ENCODE peak calls at places on chromosome 2, in six cellular contexts. N, J, M, Q, X and C are unnamed samples.

GRCh38 chr2:7567646-7568045 is 650.4 kb downstream of the RNF144A start:
- DNase-seq in M (no peak), X (no peak), J (peak; percentile 94), N (no peak), Q (no peak), C (no peak)

GRCh38 chr2:1816414-1816911 is 72.1 kb upstream of the PXDN start:
- DNase-seq in M (no peak), J (no peak), N (no peak), X (no peak), Q (peak; percentile 79), C (no peak)

GRCh38 chr2:241857041-241857541 is 1.6 kb downstream of the PDCD1 start:
- DNase-seq in Q (no peak), M (no peak), N (peak; percentile 33), X (no peak), J (no peak), C (no peak)

GRCh38 chr2:123916512-123916911 is 108.6 kb upstream of the CNTNAP5 start:
- DNase-seq in M (no peak), N (peak; percentile 48), J (no peak), X (no peak), Q (no peak), C (no peak)

GRCh38 chr2:20356042-20356441 is 5.4 kb upstream of the PUM2 start:
- DNase-seq in J (no peak), N (no peak), M (no peak), X (peak; percentile 78), Q (peak; percentile 65), C (no peak)

GRCh38 chr2:61726456-61727209 is 127.2 kb downstream of the FAM161A start:
- DNase-seq in J (no peak), M (no peak), X (no peak), Q (peak; percentile 49), N (no peak), C (no peak)

GRCh38 chr2:24438106-24438505 is 52.9 kb upstream of the NCOA1 start:
- DNase-seq in J (no peak), Q (peak; percentile 21), X (no peak), N (no peak), M (no peak), C (no peak)

GRCh38 chr2:122523143-122523542 is 767.7 kb downstream of the TSN start:
- DNase-seq in N (no peak), Q (no peak), X (no peak), J (no peak), M (no peak), C (no peak)

GRCh38 chr2:67259581-67260347 is 137.4 kb upstream of the ETAA1 start:
- DNase-seq in M (no peak), Q (peak; percentile 95), X (peak; percentile 86), N (peak; percentile 49), J (no peak), C (peak; percentile 33)

GRCh38 chr2:111142101-111142500 is 21.4 kb downstream of the BCL2L11 start:
- DNase-seq in N (no peak), X (no peak), M (no peak), J (no peak), Q (no peak), C (no peak)

GRCh38 chr2:142128105-142128504 is 2.7 kb downstream of the LRP1B start:
- DNase-seq in X (no peak), Q (no peak), J (no peak), N (no peak), M (no peak), C (no peak)

GRCh38 chr2:118492335-118492734 is 355.1 kb downstream of the EN1 start:
- DNase-seq in Q (no peak), N (no peak), J (peak; percentile 2), M (no peak), X (peak; percentile 77), C (peak; percentile 18)

GRCh38 chr2:109129921-109130725 is 1.1 kb downstream of the SH3RF3 start:
- DNase-seq in N (no peak), J (no peak), X (peak; percentile 15), Q (peak; percentile 49), M (peak; percentile 34), C (no peak)

GRCh38 chr2:222248818-222249217 is 50.0 kb downstream of the PAX3 start:
- DNase-seq in X (no peak), J (no peak), N (no peak), Q (no peak), M (no peak), C (no peak)

GRCh38 chr2:133379159-133379558 is 189.1 kb downstream of the NCKAP5 start:
- DNase-seq in X (no peak), N (peak; percentile 15), M (no peak), J (no peak), Q (peak; percentile 73), C (no peak)

GRCh38 chr2:164617466-164617865 is 3.8 kb downstream of the GRB14 start:
- DNase-seq in Q (peak; percentile 51), M (no peak), N (no peak), J (no peak), X (peak; percentile 13), C (no peak)

GRCh38 chr2:168245074-168245825 is 2.1 kb downstream of the STK39 start:
- DNase-seq in N (no peak), Q (peak; percentile 4), X (peak; percentile 60), M (no peak), J (no peak), C (no peak)

GRCh38 chr2:168903888-168904287 is 2.8 kb downstream of the G6PC2 start:
- DNase-seq in M (no peak), Q (no peak), X (no peak), J (no peak), N (no peak), C (no peak)

GRCh38 chr2:19611491-19612332 is 253.3 kb upstream of the OSR1 start:
- DNase-seq in Q (peak; percentile 98), M (no peak), X (peak; percentile 96), N (no peak), J (no peak), C (peak; percentile 47)

GRCh38 chr2:217993055-217993645 is 9.6 kb downstream of the TNS1 start:
- DNase-seq in N (no peak), Q (peak; percentile 59), M (no peak), J (no peak), X (peak; percentile 11), C (no peak)

GRCh38 chr2:202589582-202589949 is 45.2 kb upstream of the FAM117B start:
- DNase-seq in M (peak; percentile 21), J (no peak), X (no peak), N (no peak), Q (no peak), C (no peak)

GRCh38 chr2:202592580-202592979 is 42.2 kb upstream of the FAM117B start:
- DNase-seq in Q (no peak), X (no peak), M (no peak), J (no peak), N (no peak), C (no peak)

GRCh38 chr2:202583709-202584219 is 51.0 kb upstream of the FAM117B start:
- DNase-seq in M (no peak), X (no peak), N (no peak), J (no peak), Q (no peak), C (no peak)

DNA sequence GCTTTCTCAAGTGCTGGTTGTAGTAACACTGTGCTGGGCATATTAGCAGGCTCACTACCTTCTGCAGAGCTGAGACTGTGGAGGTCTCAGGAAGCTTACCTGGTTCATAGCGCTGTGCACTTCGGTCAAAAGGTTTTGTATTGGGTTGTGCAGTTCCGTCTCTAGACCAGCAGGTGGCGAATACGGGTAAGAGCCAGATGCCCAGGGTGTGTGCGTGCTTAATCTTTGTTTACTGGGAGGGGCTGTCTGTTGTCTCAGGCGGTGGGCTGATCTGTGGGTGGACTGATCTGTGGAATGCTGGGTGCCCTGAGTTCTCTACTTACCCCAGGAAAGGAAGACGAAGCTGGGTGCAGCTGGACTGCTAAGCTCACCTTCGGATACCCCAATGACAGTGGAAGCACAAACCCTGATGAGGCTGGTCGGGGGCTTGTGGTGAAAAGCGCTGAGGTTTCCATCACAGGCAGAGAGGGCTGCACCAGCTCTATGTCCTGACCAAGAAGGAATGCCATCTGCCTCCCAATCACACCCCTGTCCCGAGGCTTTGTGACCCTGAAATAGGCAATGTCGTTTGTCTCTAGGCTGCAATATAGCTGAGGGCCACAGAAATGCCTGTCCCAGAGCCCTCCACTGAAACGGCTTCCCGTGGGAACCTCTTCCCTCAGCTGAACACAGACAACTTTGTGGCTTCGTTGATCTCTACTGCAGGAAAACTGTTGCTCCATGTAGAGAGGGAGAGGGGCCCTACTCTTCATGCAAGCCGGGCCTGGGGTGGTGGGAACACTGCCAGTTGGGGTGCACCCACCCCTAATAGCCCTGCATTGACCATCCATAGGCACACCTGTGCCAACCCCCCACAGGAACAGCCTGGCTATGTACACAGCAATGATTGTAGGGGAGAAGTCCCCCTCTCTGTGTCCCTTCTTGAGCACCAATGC is 45.9 kb upstream of the FAM117B start:
- DNase-seq in M (peak; percentile 93), J (peak; percentile 86), X (peak; percentile 89), N (peak; percentile 80), Q (peak; percentile 81), C (peak; percentile 91)
- H3K4me3 ChIP-seq in M (no peak overlapping the region), J (no peak overlapping the region), X (no peak overlapping the region), N (no peak overlapping the region), Q (peak overlapping the region; percentile 50), C (no peak overlapping the region)

DNA sequence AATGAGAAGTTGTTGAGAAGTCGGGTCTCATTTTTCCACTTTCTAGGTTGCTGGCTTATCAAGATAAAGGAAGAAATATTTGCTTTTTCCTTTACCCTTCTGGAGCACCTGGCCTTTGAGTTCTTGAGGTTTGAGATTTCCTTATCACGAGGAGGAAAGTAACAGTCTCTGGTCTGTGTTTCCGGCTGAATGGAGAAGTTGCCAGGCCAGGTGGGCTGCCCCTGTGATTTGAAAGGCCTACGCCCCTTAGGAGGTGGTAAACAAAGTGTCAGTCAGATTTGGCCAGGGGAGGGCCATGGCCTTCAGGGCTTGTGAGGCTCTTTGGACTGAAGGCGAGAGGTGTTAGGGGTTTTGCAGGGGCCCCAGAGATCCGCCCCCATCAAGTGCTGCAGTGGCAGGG is 156.7 kb upstream of the HAAO start:
- DNase-seq in N (no peak), J (peak; percentile 85), M (no peak), Q (no peak), X (no peak), C (no peak)
- TF ChIP-seq EZH2phosphoT487 in N (no peak), J (no peak), M (no peak), Q (no peak), X (no peak), C (no peak)

GRCh38 chr2:177260398-177260797 is 4.1 kb downstream of the NFE2L2 start:
- DNase-seq in X (no peak), Q (no peak), N (no peak), J (no peak), M (no peak), C (no peak)
- H3K4me3 ChIP-seq in X (no peak overlapping the region), Q (peak overlapping the region; percentile 94), N (no peak overlapping the region), J (no peak overlapping the region), M (no peak overlapping the region), C (no peak overlapping the region)

GRCh38 chr2:48423376-48423775 is 106.6 kb upstream of the STON1 start:
- DNase-seq in X (peak; percentile 87), J (no peak), M (no peak), Q (peak; percentile 96), N (no peak), C (no peak)
- TF ChIP-seq EZH2phosphoT487 in X (no peak), J (no peak), M (no peak), Q (no peak), N (no peak), C (no peak)

GRCh38 chr2:39368376-39368775 is 68.7 kb downstream of the MAP4K3 start:
- DNase-seq in X (no peak), N (no peak), J (no peak), M (no peak), Q (no peak), C (no peak)
- H3K4me3 ChIP-seq in X (no peak overlapping the region), N (no peak overlapping the region), J (no peak overlapping the region), M (no peak overlapping the region), Q (no peak overlapping the region), C (no peak overlapping the region)

GRCh38 chr2:38750793-38751042 is 443 bp downstream of the SRSF7 start:
- DNase-seq in N (peak; percentile 91), Q (no peak), X (peak; percentile 51), J (peak; percentile 83), M (peak; percentile 76), C (peak; percentile 64)
- TF ChIP-seq EZH2phosphoT487 in N (no peak), Q (no peak), X (no peak), J (no peak), M (no peak), C (no peak)